ENCODE peak calls at places on chromosome 1, in six cellular contexts. One of them, this sample, is unnamed.

GRCh38 chr1:211701733-211702132 is 26.3 kb upstream of the NEK2 start:
- DNase-seq in right lobe of liver: no peak
- DNase-seq in transverse colon: no peak
- DNase-seq in uterus: no peak
- DNase-seq in IMR-90: no peak
- DNase-seq in ovary: no peak
- DNase-seq in this sample: no peak

GRCh38 chr1:96464991-96465875 is 256.4 kb upstream of the PTBP2 start:
- DNase-seq in right lobe of liver: peak
- DNase-seq in transverse colon: no peak
- DNase-seq in uterus: no peak
- DNase-seq in IMR-90: peak
- DNase-seq in ovary: no peak
- DNase-seq in this sample: no peak

GRCh38 chr1:221148580-221148979 is 269.3 kb downstream of the HLX start:
- DNase-seq in right lobe of liver: no peak
- DNase-seq in transverse colon: no peak
- DNase-seq in uterus: no peak
- DNase-seq in IMR-90: no peak
- DNase-seq in ovary: no peak
- DNase-seq in this sample: no peak

GRCh38 chr1:33161061-33161681 is 20.7 kb downstream of the TRIM62 start:
- DNase-seq in right lobe of liver: no peak
- DNase-seq in transverse colon: no peak
- DNase-seq in uterus: peak
- DNase-seq in IMR-90: peak
- DNase-seq in ovary: peak
- DNase-seq in this sample: peak

GRCh38 chr1:167401260-167401873 is 117.0 kb downstream of the CD247 start:
- DNase-seq in right lobe of liver: no peak
- DNase-seq in transverse colon: peak
- DNase-seq in uterus: no peak
- DNase-seq in IMR-90: peak
- DNase-seq in ovary: no peak
- DNase-seq in this sample: peak

GRCh38 chr1:23791434-23792047 is 596 bp downstream of the LYPLA2 start:
- DNase-seq in right lobe of liver: peak
- DNase-seq in transverse colon: peak
- DNase-seq in uterus: no peak
- DNase-seq in IMR-90: no peak
- DNase-seq in ovary: peak
- DNase-seq in this sample: no peak

GRCh38 chr1:204431310-204432184 is 19.9 kb upstream of the PPP1R15B start:
- DNase-seq in right lobe of liver: peak
- DNase-seq in transverse colon: peak
- DNase-seq in uterus: peak
- DNase-seq in IMR-90: peak
- DNase-seq in ovary: peak
- DNase-seq in this sample: peak

GRCh38 chr1:208604295-208604694 is 360.1 kb upstream of the PLXNA2 start:
- DNase-seq in right lobe of liver: no peak
- DNase-seq in transverse colon: no peak
- DNase-seq in uterus: no peak
- DNase-seq in IMR-90: no peak
- DNase-seq in ovary: no peak
- DNase-seq in this sample: no peak

GRCh38 chr1:212234431-212235298 is 50.5 kb upstream of the PPP2R5A start:
- DNase-seq in right lobe of liver: no peak
- DNase-seq in transverse colon: no peak
- DNase-seq in uterus: peak
- DNase-seq in IMR-90: peak
- DNase-seq in ovary: no peak
- DNase-seq in this sample: no peak

GRCh38 chr1:233005703-233006102 is 55.3 kb downstream of the NTPCR start:
- DNase-seq in right lobe of liver: no peak
- DNase-seq in transverse colon: no peak
- DNase-seq in uterus: no peak
- DNase-seq in IMR-90: peak
- DNase-seq in ovary: no peak
- DNase-seq in this sample: no peak

GRCh38 chr1:208336136-208336535 is 92.0 kb upstream of the PLXNA2 start:
- DNase-seq in right lobe of liver: no peak
- DNase-seq in transverse colon: no peak
- DNase-seq in uterus: no peak
- DNase-seq in IMR-90: no peak
- DNase-seq in ovary: no peak
- DNase-seq in this sample: no peak

GRCh38 chr1:88649932-88650331 is 34.1 kb upstream of the PKN2 start:
- DNase-seq in right lobe of liver: no peak
- DNase-seq in transverse colon: no peak
- DNase-seq in uterus: no peak
- DNase-seq in IMR-90: no peak
- DNase-seq in ovary: no peak
- DNase-seq in this sample: no peak

GRCh38 chr1:154199563-154199879 is 6.6 kb downstream of the CFAP141 start:
- DNase-seq in right lobe of liver: no peak
- DNase-seq in transverse colon: no peak
- DNase-seq in uterus: no peak
- DNase-seq in IMR-90: peak
- DNase-seq in ovary: no peak
- DNase-seq in this sample: no peak

GRCh38 chr1:178160736-178161475 is 67.0 kb downstream of the RASAL2 start:
- DNase-seq in right lobe of liver: no peak
- DNase-seq in transverse colon: no peak
- DNase-seq in uterus: no peak
- DNase-seq in IMR-90: no peak
- DNase-seq in ovary: no peak
- DNase-seq in this sample: no peak

GRCh38 chr1:160837558-160838205 is 25.0 kb downstream of the CD244 start:
- DNase-seq in right lobe of liver: peak
- DNase-seq in transverse colon: peak
- DNase-seq in uterus: no peak
- DNase-seq in IMR-90: no peak
- DNase-seq in ovary: peak
- DNase-seq in this sample: peak

GRCh38 chr1:160577661-160578060 is 1.6 kb downstream of the CD84 start:
- DNase-seq in right lobe of liver: no peak
- DNase-seq in transverse colon: no peak
- DNase-seq in uterus: no peak
- DNase-seq in IMR-90: no peak
- DNase-seq in ovary: no peak
- DNase-seq in this sample: no peak

GRCh38 chr1:246947255-246947654 is 15.5 kb upstream of the AHCTF1 start:
- DNase-seq in right lobe of liver: no peak
- DNase-seq in transverse colon: peak
- DNase-seq in uterus: peak
- DNase-seq in IMR-90: peak
- DNase-seq in ovary: peak
- DNase-seq in this sample: peak

GRCh38 chr1:215022204-215022603 is 60.3 kb upstream of the KCNK2 start:
- DNase-seq in right lobe of liver: no peak
- DNase-seq in transverse colon: no peak
- DNase-seq in uterus: no peak
- DNase-seq in IMR-90: peak
- DNase-seq in ovary: no peak
- DNase-seq in this sample: no peak

GRCh38 chr1:76040327-76040868 is 34.1 kb upstream of the ST6GALNAC3 start:
- DNase-seq in right lobe of liver: no peak
- DNase-seq in transverse colon: peak
- DNase-seq in uterus: no peak
- DNase-seq in IMR-90: no peak
- DNase-seq in ovary: no peak
- DNase-seq in this sample: peak

GRCh38 chr1:219778110-219778509 is 150.2 kb downstream of the SLC30A10 start:
- DNase-seq in right lobe of liver: no peak
- DNase-seq in transverse colon: no peak
- DNase-seq in uterus: no peak
- DNase-seq in IMR-90: no peak
- DNase-seq in ovary: no peak
- DNase-seq in this sample: no peak

GRCh38 chr1:160522622-160523345 is at the start of gene SLAMF6:
- DNase-seq in right lobe of liver: no peak
- DNase-seq in transverse colon: peak
- DNase-seq in uterus: no peak
- DNase-seq in IMR-90: no peak
- DNase-seq in ovary: no peak
- DNase-seq in this sample: no peak

GRCh38 chr1:45718289-45718688 is 30.3 kb downstream of the TMEM69 start:
- DNase-seq in right lobe of liver: no peak
- DNase-seq in transverse colon: no peak
- DNase-seq in uterus: no peak
- DNase-seq in IMR-90: no peak
- DNase-seq in ovary: no peak
- DNase-seq in this sample: no peak

GRCh38 chr1:75132421-75133381 is 1.5 kb upstream of the LHX8 start:
- DNase-seq in right lobe of liver: no peak
- DNase-seq in transverse colon: no peak
- DNase-seq in uterus: no peak
- DNase-seq in IMR-90: no peak
- DNase-seq in ovary: no peak
- DNase-seq in this sample: no peak

GRCh38 chr1:89213347-89213746 is 14.6 kb upstream of the GBP4 start:
- DNase-seq in right lobe of liver: no peak
- DNase-seq in transverse colon: no peak
- DNase-seq in uterus: no peak
- DNase-seq in IMR-90: no peak
- DNase-seq in ovary: no peak
- DNase-seq in this sample: no peak

GRCh38 chr1:168893359-168893791 is 164.4 kb upstream of the DPT start:
- DNase-seq in right lobe of liver: no peak
- DNase-seq in transverse colon: no peak
- DNase-seq in uterus: peak
- DNase-seq in IMR-90: no peak
- DNase-seq in ovary: no peak
- DNase-seq in this sample: peak

DNA sequence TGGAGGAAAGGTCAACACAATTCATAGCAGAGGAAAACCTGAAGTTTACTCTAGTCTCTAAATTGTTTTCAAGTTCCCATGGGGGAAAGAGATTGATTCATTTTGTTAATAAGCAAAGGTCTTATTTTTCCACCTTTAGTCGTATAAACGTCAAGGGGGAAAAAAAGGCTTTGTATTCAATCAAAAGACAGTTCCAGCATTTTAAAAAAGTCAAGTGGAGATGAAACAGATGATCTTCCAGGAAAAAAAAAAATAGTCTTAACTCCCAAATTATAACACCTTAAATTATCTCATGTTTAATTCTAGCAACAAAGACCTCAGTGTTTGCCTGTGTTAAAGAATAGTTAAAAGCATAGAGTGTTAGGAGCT is 140.5 kb downstream of the TOMM20 start:
- DNase-seq in right lobe of liver: no peak
- DNase-seq in transverse colon: no peak
- DNase-seq in uterus: no peak
- DNase-seq in IMR-90: no peak
- DNase-seq in ovary: no peak
- DNase-seq in this sample: no peak
- TF ChIP-seq POLR2A in right lobe of liver: no peak
- TF ChIP-seq POLR2A in transverse colon: no peak
- TF ChIP-seq POLR2A in uterus: no peak
- TF ChIP-seq POLR2A in IMR-90: no peak
- TF ChIP-seq POLR2A in ovary: no peak
- TF ChIP-seq POLR2A in this sample: no peak

GRCh38 chr1:51444096-51444495 is 75.0 kb downstream of the EPS15 start:
- DNase-seq in right lobe of liver: no peak
- DNase-seq in transverse colon: no peak
- DNase-seq in uterus: no peak
- DNase-seq in IMR-90: peak
- DNase-seq in ovary: no peak
- DNase-seq in this sample: no peak

GRCh38 chr1:51442616-51443015 is 76.5 kb downstream of the EPS15 start:
- DNase-seq in right lobe of liver: no peak
- DNase-seq in transverse colon: no peak
- DNase-seq in uterus: no peak
- DNase-seq in IMR-90: no peak
- DNase-seq in ovary: no peak
- DNase-seq in this sample: no peak

GRCh38 chr1:51443555-51443954 is 75.5 kb downstream of the EPS15 start:
- DNase-seq in right lobe of liver: no peak
- DNase-seq in transverse colon: no peak
- DNase-seq in uterus: no peak
- DNase-seq in IMR-90: no peak
- DNase-seq in ovary: no peak
- DNase-seq in this sample: no peak

GRCh38 chr1:51444534-51445192 is 74.4 kb downstream of the EPS15 start:
- DNase-seq in right lobe of liver: no peak
- DNase-seq in transverse colon: no peak
- DNase-seq in uterus: no peak
- DNase-seq in IMR-90: no peak
- DNase-seq in ovary: no peak
- DNase-seq in this sample: no peak

GRCh38 chr1:51445346-51446090 is 73.5 kb downstream of the EPS15 start:
- DNase-seq in right lobe of liver: no peak
- DNase-seq in transverse colon: no peak
- DNase-seq in uterus: no peak
- DNase-seq in IMR-90: peak
- DNase-seq in ovary: no peak
- DNase-seq in this sample: no peak
- H3K27ac ChIP-seq in right lobe of liver: no peak
- H3K27ac ChIP-seq in transverse colon: no peak
- H3K27ac ChIP-seq in uterus: peak
- H3K27ac ChIP-seq in IMR-90: no peak
- H3K27ac ChIP-seq in ovary: no peak
- H3K27ac ChIP-seq in this sample: no peak

GRCh38 chr1:6603424-6603850 is 768 bp upstream of the KLHL21 start:
- DNase-seq in right lobe of liver: peak
- DNase-seq in transverse colon: peak
- DNase-seq in uterus: peak
- DNase-seq in IMR-90: peak
- DNase-seq in ovary: peak
- DNase-seq in this sample: no peak
- TF ChIP-seq POLR2A in right lobe of liver: no peak
- TF ChIP-seq POLR2A in transverse colon: peak
- TF ChIP-seq POLR2A in uterus: no peak
- TF ChIP-seq POLR2A in IMR-90: peak
- TF ChIP-seq POLR2A in ovary: no peak
- TF ChIP-seq POLR2A in this sample: no peak

GRCh38 chr1:10339815-10340214 is 59.0 kb upstream of the PGD start:
- DNase-seq in right lobe of liver: no peak
- DNase-seq in transverse colon: peak
- DNase-seq in uterus: peak
- DNase-seq in IMR-90: peak
- DNase-seq in ovary: no peak
- DNase-seq in this sample: peak
- H3K27ac ChIP-seq in right lobe of liver: no peak
- H3K27ac ChIP-seq in transverse colon: no peak
- H3K27ac ChIP-seq in uterus: no peak
- H3K27ac ChIP-seq in IMR-90: no peak
- H3K27ac ChIP-seq in ovary: no peak
- H3K27ac ChIP-seq in this sample: no peak